ENCODE peak calls at places on chromosomes 13 and 19, in seven cellular contexts. G, R, K, D, A, I and U are unnamed samples.

GRCh38 chr13:102141625-102142472 is 260.0 kb downstream of the FGF14 start:
- DNase-seq in R (peak), K (no peak), G (peak), D (no peak), I (no peak), A (no peak), U (no peak)

GRCh38 chr19:49061000-49061399 is 3.5 kb upstream of the CGB7 start:
- DNase-seq in G (no peak), K (no peak), D (no peak), R (no peak), A (no peak), I (no peak), U (no peak)

GRCh38 chr13:87168390-87168789 is 502.8 kb upstream of the SLITRK5 start:
- DNase-seq in D (no peak), A (no peak), R (no peak), K (no peak), G (no peak), I (no peak), U (no peak)

GRCh38 chr13:111945086-111945485 is 121.9 kb upstream of the SOX1 start:
- DNase-seq in R (no peak), K (no peak), A (no peak), G (no peak), D (no peak), I (no peak), U (no peak)

GRCh38 chr19:33381101-33381500 is 7.6 kb downstream of the CEBPG start:
- DNase-seq in D (no peak), I (no peak), G (no peak), R (no peak), A (no peak), K (no peak), U (no peak)

GRCh38 chr19:41323430-41324125 is 13.6 kb downstream of the CCDC97 start:
- DNase-seq in D (no peak), I (no peak), K (peak), A (no peak), G (no peak), R (peak), U (no peak)

GRCh38 chr19:1513492-1514294 is 874 bp upstream of the ADAMTSL5 start:
- DNase-seq in G (peak), K (no peak), D (peak), A (no peak), R (no peak), I (no peak), U (peak)

GRCh38 chr19:49718511-49718910 is 27.6 kb downstream of the CPT1C start:
- DNase-seq in R (peak), K (no peak), A (no peak), I (no peak), D (no peak), G (no peak), U (no peak)

GRCh38 chr13:26695891-26696311 is 64.7 kb downstream of the GPR12 start:
- DNase-seq in D (no peak), A (no peak), K (no peak), G (no peak), R (no peak), I (no peak), U (no peak)

GRCh38 chr13:31998131-31998530 is 33.4 kb upstream of the FRY start:
- DNase-seq in A (no peak), D (no peak), I (no peak), G (no peak), K (no peak), R (no peak), U (no peak)